ENCODE peak calls at places on chromosomes 1 and 21, in five cellular contexts. One of them, this sample, is unnamed.

GRCh38 chr1:52520149-52520548 is 32.7 kb downstream of the TUT4 start:
- DNase-seq in uterus: no peak
- DNase-seq in adrenal gland: no peak
- DNase-seq in cardiac fibroblast: no peak
- DNase-seq in mucosa of descending colon: no peak
- DNase-seq in this sample: no peak

GRCh38 chr1:178644308-178645120 is 80.5 kb upstream of the RALGPS2 start:
- DNase-seq in uterus: peak
- DNase-seq in adrenal gland: peak
- DNase-seq in cardiac fibroblast: peak
- DNase-seq in mucosa of descending colon: peak
- DNase-seq in this sample: no peak

GRCh38 chr1:229105109-229105508 is 165.8 kb upstream of the RAB4A start:
- DNase-seq in uterus: no peak
- DNase-seq in adrenal gland: peak
- DNase-seq in cardiac fibroblast: no peak
- DNase-seq in mucosa of descending colon: no peak
- DNase-seq in this sample: no peak

GRCh38 chr1:31297273-31298247 is 728 bp downstream of the ZCCHC17 start:
- DNase-seq in uterus: no peak
- DNase-seq in adrenal gland: no peak
- DNase-seq in cardiac fibroblast: peak
- DNase-seq in mucosa of descending colon: peak
- DNase-seq in this sample: no peak

GRCh38 chr1:222570837-222571236 is 18.9 kb downstream of the TAF1A start:
- DNase-seq in uterus: no peak
- DNase-seq in adrenal gland: no peak
- DNase-seq in cardiac fibroblast: no peak
- DNase-seq in mucosa of descending colon: no peak
- DNase-seq in this sample: no peak

GRCh38 chr21:38384246-38384576 is 114.1 kb downstream of the ERG start:
- DNase-seq in uterus: no peak
- DNase-seq in adrenal gland: no peak
- DNase-seq in cardiac fibroblast: no peak
- DNase-seq in mucosa of descending colon: no peak
- DNase-seq in this sample: no peak

GRCh38 chr1:17923684-17924083 is 168.6 kb downstream of the ACTL8 start:
- DNase-seq in uterus: no peak
- DNase-seq in adrenal gland: no peak
- DNase-seq in cardiac fibroblast: no peak
- DNase-seq in mucosa of descending colon: no peak
- DNase-seq in this sample: no peak

GRCh38 chr1:6041432-6042062 is 4.1 kb upstream of the KCNAB2 start:
- DNase-seq in uterus: no peak
- DNase-seq in adrenal gland: no peak
- DNase-seq in cardiac fibroblast: peak
- DNase-seq in mucosa of descending colon: peak
- DNase-seq in this sample: no peak

GRCh38 chr1:189513091-189513490 is 964.6 kb downstream of the BRINP3 start:
- DNase-seq in uterus: no peak
- DNase-seq in adrenal gland: no peak
- DNase-seq in cardiac fibroblast: no peak
- DNase-seq in mucosa of descending colon: no peak
- DNase-seq in this sample: no peak

GRCh38 chr1:89607156-89607555 is 25.8 kb upstream of the LRRC8C start:
- DNase-seq in uterus: no peak
- DNase-seq in adrenal gland: no peak
- DNase-seq in cardiac fibroblast: no peak
- DNase-seq in mucosa of descending colon: no peak
- DNase-seq in this sample: no peak

GRCh38 chr1:70979879-70980278 is 67.7 kb downstream of the PTGER3 start:
- DNase-seq in uterus: no peak
- DNase-seq in adrenal gland: no peak
- DNase-seq in cardiac fibroblast: no peak
- DNase-seq in mucosa of descending colon: no peak
- DNase-seq in this sample: no peak

GRCh38 chr1:201999625-202000238 is 10.7 kb upstream of the ELF3 start:
- DNase-seq in uterus: no peak
- DNase-seq in adrenal gland: peak
- DNase-seq in cardiac fibroblast: peak
- DNase-seq in mucosa of descending colon: peak
- DNase-seq in this sample: no peak

GRCh38 chr1:43232071-43232470 is 37.7 kb upstream of the TMEM125 start:
- DNase-seq in uterus: no peak
- DNase-seq in adrenal gland: no peak
- DNase-seq in cardiac fibroblast: peak
- DNase-seq in mucosa of descending colon: no peak
- DNase-seq in this sample: no peak

GRCh38 chr1:205827623-205828022 is 14.6 kb upstream of the SLC41A1 start:
- DNase-seq in uterus: no peak
- DNase-seq in adrenal gland: no peak
- DNase-seq in cardiac fibroblast: no peak
- DNase-seq in mucosa of descending colon: no peak
- DNase-seq in this sample: no peak

GRCh38 chr1:59146651-59147358 is 150.1 kb upstream of the FGGY start:
- DNase-seq in uterus: peak
- DNase-seq in adrenal gland: peak
- DNase-seq in cardiac fibroblast: peak
- DNase-seq in mucosa of descending colon: peak
- DNase-seq in this sample: no peak

GRCh38 chr21:25556087-25556486 is 51.2 kb downstream of the MRPL39 start:
- DNase-seq in uterus: no peak
- DNase-seq in adrenal gland: no peak
- DNase-seq in cardiac fibroblast: no peak
- DNase-seq in mucosa of descending colon: no peak
- DNase-seq in this sample: no peak

GRCh38 chr1:32228771-32229170 is 6.6 kb downstream of the EIF3I start:
- DNase-seq in uterus: no peak
- DNase-seq in adrenal gland: no peak
- DNase-seq in cardiac fibroblast: no peak
- DNase-seq in mucosa of descending colon: no peak
- DNase-seq in this sample: no peak

GRCh38 chr1:44296067-44296466 is 59.0 kb downstream of the ERI3 start:
- DNase-seq in uterus: no peak
- DNase-seq in adrenal gland: no peak
- DNase-seq in cardiac fibroblast: no peak
- DNase-seq in mucosa of descending colon: no peak
- DNase-seq in this sample: no peak

GRCh38 chr1:243718893-243719292 is 131.2 kb downstream of the AKT3 start:
- DNase-seq in uterus: no peak
- DNase-seq in adrenal gland: no peak
- DNase-seq in cardiac fibroblast: peak
- DNase-seq in mucosa of descending colon: no peak
- DNase-seq in this sample: no peak

GRCh38 chr1:16140068-16140596 is 15.7 kb downstream of the EPHA2 start:
- DNase-seq in uterus: no peak
- DNase-seq in adrenal gland: no peak
- DNase-seq in cardiac fibroblast: no peak
- DNase-seq in mucosa of descending colon: no peak
- DNase-seq in this sample: no peak

GRCh38 chr1:230112782-230113181 is 45.7 kb downstream of the GALNT2 start:
- DNase-seq in uterus: no peak
- DNase-seq in adrenal gland: no peak
- DNase-seq in cardiac fibroblast: no peak
- DNase-seq in mucosa of descending colon: no peak
- DNase-seq in this sample: no peak

GRCh38 chr1:30450148-30450817 is 273.1 kb downstream of the MATN1 start:
- DNase-seq in uterus: no peak
- DNase-seq in adrenal gland: peak
- DNase-seq in cardiac fibroblast: no peak
- DNase-seq in mucosa of descending colon: no peak
- DNase-seq in this sample: no peak

GRCh38 chr1:21299007-21299406 is 8.7 kb upstream of the ECE1 start:
- DNase-seq in uterus: no peak
- DNase-seq in adrenal gland: no peak
- DNase-seq in cardiac fibroblast: no peak
- DNase-seq in mucosa of descending colon: peak
- DNase-seq in this sample: no peak

GRCh38 chr1:33342041-33342723 is 21.3 kb upstream of the A3GALT2 start:
- DNase-seq in uterus: peak
- DNase-seq in adrenal gland: peak
- DNase-seq in cardiac fibroblast: peak
- DNase-seq in mucosa of descending colon: peak
- DNase-seq in this sample: peak

GRCh38 chr21:15121655-15122120 is 56.9 kb upstream of the NRIP1 start:
- DNase-seq in uterus: no peak
- DNase-seq in adrenal gland: peak
- DNase-seq in cardiac fibroblast: peak
- DNase-seq in mucosa of descending colon: no peak
- DNase-seq in this sample: no peak

GRCh38 chr1:155941845-155942507 is 538 bp downstream of the RXFP4 start:
- DNase-seq in uterus: no peak
- DNase-seq in adrenal gland: no peak
- DNase-seq in cardiac fibroblast: no peak
- DNase-seq in mucosa of descending colon: peak
- DNase-seq in this sample: no peak

GRCh38 chr1:154534263-154534844 is 24.1 kb downstream of the UBE2Q1 start:
- DNase-seq in uterus: no peak
- DNase-seq in adrenal gland: no peak
- DNase-seq in cardiac fibroblast: peak
- DNase-seq in mucosa of descending colon: peak
- DNase-seq in this sample: no peak

GRCh38 chr1:214546886-214547641 is 4.3 kb downstream of the PTPN14 start:
- DNase-seq in uterus: no peak
- DNase-seq in adrenal gland: no peak
- DNase-seq in cardiac fibroblast: peak
- DNase-seq in mucosa of descending colon: no peak
- DNase-seq in this sample: no peak

GRCh38 chr1:1124786-1125642 is 9.1 kb upstream of the C1orf159 start:
- DNase-seq in uterus: no peak
- DNase-seq in adrenal gland: no peak
- DNase-seq in cardiac fibroblast: no peak
- DNase-seq in mucosa of descending colon: peak
- DNase-seq in this sample: no peak

GRCh38 chr1:42938596-42939184 is 20.0 kb downstream of the SLC2A1 start:
- DNase-seq in uterus: no peak
- DNase-seq in adrenal gland: no peak
- DNase-seq in cardiac fibroblast: no peak
- DNase-seq in mucosa of descending colon: no peak
- DNase-seq in this sample: no peak

GRCh38 chr1:7199077-7199779 is 414.0 kb downstream of the CAMTA1 start:
- DNase-seq in uterus: no peak
- DNase-seq in adrenal gland: no peak
- DNase-seq in cardiac fibroblast: no peak
- DNase-seq in mucosa of descending colon: no peak
- DNase-seq in this sample: no peak

GRCh38 chr1:33133478-33134105 is 48.3 kb downstream of the TRIM62 start:
- DNase-seq in uterus: no peak
- DNase-seq in adrenal gland: peak
- DNase-seq in cardiac fibroblast: peak
- DNase-seq in mucosa of descending colon: no peak
- DNase-seq in this sample: no peak

GRCh38 chr21:44793269-44794030 is 8.2 kb downstream of the UBE2G2 start:
- DNase-seq in uterus: peak
- DNase-seq in adrenal gland: peak
- DNase-seq in cardiac fibroblast: peak
- DNase-seq in mucosa of descending colon: peak
- DNase-seq in this sample: no peak
- TF ChIP-seq CTCF in uterus: peak
- TF ChIP-seq CTCF in adrenal gland: peak
- TF ChIP-seq CTCF in cardiac fibroblast: peak
- TF ChIP-seq CTCF in mucosa of descending colon: peak
- TF ChIP-seq CTCF in this sample: no peak

GRCh38 chr1:196144588-196144987 is 463.7 kb downstream of the KCNT2 start:
- DNase-seq in uterus: no peak
- DNase-seq in adrenal gland: no peak
- DNase-seq in cardiac fibroblast: no peak
- DNase-seq in mucosa of descending colon: no peak
- DNase-seq in this sample: no peak

GRCh38 chr1:196147530-196147929 is 460.7 kb downstream of the KCNT2 start:
- DNase-seq in uterus: no peak
- DNase-seq in adrenal gland: no peak
- DNase-seq in cardiac fibroblast: no peak
- DNase-seq in mucosa of descending colon: no peak
- DNase-seq in this sample: no peak

GRCh38 chr1:196148367-196148970 is 459.8 kb downstream of the KCNT2 start:
- DNase-seq in uterus: no peak
- DNase-seq in adrenal gland: no peak
- DNase-seq in cardiac fibroblast: peak
- DNase-seq in mucosa of descending colon: no peak
- DNase-seq in this sample: no peak

GRCh38 chr1:196142111-196142510 is 466.1 kb downstream of the KCNT2 start:
- DNase-seq in uterus: no peak
- DNase-seq in adrenal gland: no peak
- DNase-seq in cardiac fibroblast: no peak
- DNase-seq in mucosa of descending colon: no peak
- DNase-seq in this sample: no peak

GRCh38 chr1:196143602-196144342 is 464.5 kb downstream of the KCNT2 start:
- DNase-seq in uterus: no peak
- DNase-seq in adrenal gland: no peak
- DNase-seq in cardiac fibroblast: no peak
- DNase-seq in mucosa of descending colon: no peak
- DNase-seq in this sample: no peak
- TF ChIP-seq CTCF in uterus: no peak
- TF ChIP-seq CTCF in adrenal gland: no peak
- TF ChIP-seq CTCF in cardiac fibroblast: no peak
- TF ChIP-seq CTCF in mucosa of descending colon: no peak
- TF ChIP-seq CTCF in this sample: no peak

DNA sequence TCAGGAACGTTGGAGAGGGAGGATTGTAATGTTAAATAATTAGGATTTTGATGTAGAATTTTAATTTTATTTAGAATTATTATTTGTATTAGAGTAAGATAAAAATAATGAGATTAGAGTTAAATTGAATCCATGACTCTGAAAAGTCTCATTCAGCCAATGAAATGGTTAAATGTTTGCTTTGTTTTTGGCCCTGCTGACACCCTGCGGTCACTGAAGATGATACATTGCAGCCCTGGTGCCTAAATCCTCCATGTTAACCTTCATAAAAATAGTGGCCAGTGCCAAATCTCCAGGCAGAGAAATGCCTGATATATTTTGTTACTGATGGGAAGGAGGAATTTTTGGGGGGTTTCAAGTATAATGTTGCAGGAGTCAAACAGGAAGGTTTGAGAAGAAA is 27.3 kb upstream of the RLF start:
- DNase-seq in uterus: no peak
- DNase-seq in adrenal gland: no peak
- DNase-seq in cardiac fibroblast: no peak
- DNase-seq in mucosa of descending colon: no peak
- DNase-seq in this sample: no peak
- TF ChIP-seq CTCF in uterus: no peak
- TF ChIP-seq CTCF in adrenal gland: no peak
- TF ChIP-seq CTCF in cardiac fibroblast: no peak
- TF ChIP-seq CTCF in mucosa of descending colon: no peak
- TF ChIP-seq CTCF in this sample: no peak

GRCh38 chr1:236315518-236315917 is 33.8 kb upstream of the ERO1B start:
- DNase-seq in uterus: no peak
- DNase-seq in adrenal gland: no peak
- DNase-seq in cardiac fibroblast: no peak
- DNase-seq in mucosa of descending colon: no peak
- DNase-seq in this sample: no peak
- TF ChIP-seq CTCF in uterus: no peak
- TF ChIP-seq CTCF in adrenal gland: no peak
- TF ChIP-seq CTCF in cardiac fibroblast: no peak
- TF ChIP-seq CTCF in mucosa of descending colon: no peak
- TF ChIP-seq CTCF in this sample: no peak

GRCh38 chr1:208449951-208450350 is 205.8 kb upstream of the PLXNA2 start:
- DNase-seq in uterus: no peak
- DNase-seq in adrenal gland: no peak
- DNase-seq in cardiac fibroblast: no peak
- DNase-seq in mucosa of descending colon: no peak
- DNase-seq in this sample: no peak
- TF ChIP-seq CTCF in uterus: no peak
- TF ChIP-seq CTCF in adrenal gland: no peak
- TF ChIP-seq CTCF in cardiac fibroblast: no peak
- TF ChIP-seq CTCF in mucosa of descending colon: no peak
- TF ChIP-seq CTCF in this sample: no peak

This sample was measured in omental fat pad.